ENCODE peak calls at places on chromosomes 7 and 10, in nine cellular contexts. E is COR-L47; Z is effector memory CD8-positive, alpha-beta T cell; N is amniotic stem cell; O is lung microvascular endothelial cell; V is CD4-positive, alpha-beta T cell; C is Peyer's patch; A is fibroblast of mammary gland; J is midbrain. R is an unnamed sample.

GRCh38 chr7:136062625-136063336 is 85.6 kb upstream of the MTPN start:
- DNase-seq in E (peak), Z (no peak), N (no peak), O (no peak), V (no peak), C (no peak), A (no peak), J (no peak), R (no peak)

GRCh38 chr10:30396282-30396681 is 37.7 kb upstream of the MAP3K8 start:
- DNase-seq in E (no peak), Z (no peak), N (no peak), O (no peak), V (no peak), C (no peak), A (no peak), J (no peak), R (no peak)

GRCh38 chr7:76241141-76241540 is 39.4 kb downstream of the SRRM3 start:
- DNase-seq in E (no peak), Z (no peak), N (no peak), O (no peak), V (no peak), C (no peak), A (no peak), J (no peak), R (no peak)

GRCh38 chr7:29957921-29958320 is 31.7 kb downstream of the SCRN1 start:
- DNase-seq in E (no peak), Z (no peak), N (no peak), O (no peak), V (no peak), C (no peak), A (no peak), J (no peak), R (no peak)

GRCh38 chr10:69959911-69960310 is 92.7 kb upstream of the MACROH2A2 start:
- DNase-seq in E (no peak), Z (no peak), N (no peak), O (no peak), V (no peak), C (peak), A (no peak), J (no peak), R (no peak)

GRCh38 chr7:143258830-143259229 is 4.4 kb upstream of the GSTK1 start:
- DNase-seq in E (no peak), Z (no peak), N (no peak), O (no peak), V (no peak), C (no peak), A (no peak), J (no peak), R (peak)

GRCh38 chr10:121418126-121418777 is 180.0 kb downstream of the FGFR2 start:
- DNase-seq in E (no peak), Z (no peak), N (no peak), O (no peak), V (no peak), C (no peak), A (peak), J (no peak), R (no peak)

GRCh38 chr7:26593405-26593804 is 271.0 kb downstream of the SKAP2 start:
- DNase-seq in E (no peak), Z (no peak), N (no peak), O (no peak), V (no peak), C (no peak), A (no peak), J (no peak), R (no peak)

GRCh38 chr10:104546756-104547155 is 94.3 kb upstream of the SORCS3 start:
- DNase-seq in E (no peak), Z (no peak), N (no peak), O (no peak), V (no peak), C (no peak), A (no peak), J (no peak), R (no peak)

R was measured in GM20000.